ENCODE peak calls at places on chromosomes 6 and 20, in ten cellular contexts. F is SW480, U is AG20443, H is SK-N-SH, L is ELF-1, P is H9, C is hepatic stellate cell, O is RWPE1, Z is sciatic nerve, M is NCI-H345. V is an unnamed sample.

GRCh38 chr20:61296629-61297019 is 44.6 kb downstream of the CDH4 start:
- DNase-seq in F (no peak), U (no peak), H (no peak), L (no peak), P (no peak), C (no peak), O (no peak), Z (no peak), M (no peak), V (no peak)

GRCh38 chr6:146813554-146813953 is 214.8 kb downstream of the ADGB start:
- DNase-seq in F (no peak), U (no peak), H (no peak), L (no peak), P (no peak), C (no peak), O (no peak), Z (no peak), M (no peak), V (no peak)

GRCh38 chr20:5531318-5532081 is 214.7 kb upstream of the PROKR2 start:
- DNase-seq in F (peak; percentile 21), U (peak; percentile 50), H (no peak), L (no peak), P (no peak), C (peak; percentile 14), O (no peak), Z (no peak), M (no peak), V (no peak)

GRCh38 chr6:52598123-52598823 is 21.4 kb upstream of the TRAM2 start:
- DNase-seq in F (peak; percentile 65), U (peak; percentile 90), H (peak; percentile 74), L (peak; percentile 89), P (peak; percentile 89), C (peak; percentile 61), O (peak; percentile 52), Z (peak; percentile 70), M (no peak), V (peak; percentile 87)

GRCh38 chr20:49483018-49483705 is 694 bp upstream of the KCNB1 start:
- DNase-seq in F (no peak), U (no peak), H (peak; percentile 75), L (peak; percentile 35), P (peak; percentile 61), C (no peak), O (no peak), Z (no peak), M (no peak), V (peak; percentile 69)

GRCh38 chr6:168081858-168082546 is 3.0 kb upstream of the FRMD1 start:
- DNase-seq in F (no peak), U (no peak), H (no peak), L (no peak), P (no peak), C (no peak), O (no peak), Z (no peak), M (no peak), V (no peak)

GRCh38 chr6:30821862-30822784 is 62.2 kb upstream of the DDR1 start:
- DNase-seq in F (no peak), U (peak; percentile 41), H (peak; percentile 45), L (no peak), P (no peak), C (no peak), O (peak; percentile 39), Z (no peak), M (peak; percentile 23), V (peak; percentile 46)

GRCh38 chr6:107646176-107646575 is 156.3 kb downstream of the SOBP start:
- DNase-seq in F (no peak), U (peak; percentile 85), H (no peak), L (no peak), P (no peak), C (peak; percentile 21), O (no peak), Z (no peak), M (no peak), V (no peak)

GRCh38 chr20:58634818-58635665 is 16.0 kb upstream of the STX16 start:
- DNase-seq in F (no peak), U (no peak), H (no peak), L (no peak), P (no peak), C (peak; percentile 65), O (no peak), Z (peak; percentile 53), M (no peak), V (no peak)

GRCh38 chr6:111487656-111488055 is 4.6 kb upstream of the REV3L start:
- DNase-seq in F (no peak), U (peak; percentile 24), H (no peak), L (no peak), P (no peak), C (no peak), O (peak; percentile 55), Z (no peak), M (no peak), V (no peak)

GRCh38 chr6:3035397-3035796 is 32.9 kb upstream of the RIPK1 start:
- DNase-seq in F (no peak), U (no peak), H (no peak), L (no peak), P (no peak), C (no peak), O (no peak), Z (no peak), M (no peak), V (no peak)

GRCh38 chr6:51855310-51856082 is 231.9 kb downstream of the PKHD1 start:
- DNase-seq in F (peak; percentile 66), U (peak; percentile 54), H (peak; percentile 42), L (peak; percentile 70), P (peak; percentile 57), C (peak; percentile 29), O (peak; percentile 36), Z (no peak), M (peak; percentile 59), V (peak; percentile 93)

GRCh38 chr20:3710703-3711417 is 1.5 kb downstream of the SIGLEC1 start:
- DNase-seq in F (peak; percentile 33), U (peak; percentile 90), H (peak; percentile 93), L (peak; percentile 80), P (peak; percentile 86), C (peak; percentile 79), O (peak; percentile 80), Z (peak; percentile 89), M (peak; percentile 71), V (peak; percentile 85)

GRCh38 chr20:1619861-1620444 is at the start of gene SIRPB1:
- DNase-seq in F (no peak), U (no peak), H (no peak), L (no peak), P (no peak), C (no peak), O (no peak), Z (no peak), M (no peak), V (no peak)

GRCh38 chr6:164569503-164569902 is 739.9 kb downstream of the C6orf118 start:
- DNase-seq in F (no peak), U (no peak), H (no peak), L (peak; percentile 46), P (no peak), C (no peak), O (no peak), Z (no peak), M (no peak), V (peak; percentile 3)

V was measured in neural progenitor cell.